ENCODE peak calls at places on chromosomes 4 and X, in seven cellular contexts. One of them, this sample, is unnamed.

GRCh38 chrX:68511255-68511654 is 12.4 kb downstream of the YIPF6 start:
- DNase-seq in IMR-90: peak; percentile 48
- DNase-seq in H1: no peak
- DNase-seq in neuronal stem cell: no peak
- DNase-seq in fibroblast of lung: peak; percentile 49
- DNase-seq in astrocyte: no peak
- DNase-seq in mesenchymal stem cell: peak; percentile 52
- DNase-seq in this sample: peak; percentile 38

GRCh38 chr4:10122236-10122932 is 5.8 kb upstream of the WDR1 start:
- DNase-seq in fibroblast of lung: no peak
- DNase-seq in neuronal stem cell: no peak
- DNase-seq in IMR-90: no peak
- DNase-seq in astrocyte: no peak
- DNase-seq in mesenchymal stem cell: no peak
- DNase-seq in H1: no peak
- DNase-seq in this sample: no peak

GRCh38 chrX:39736219-39737211 is 361.2 kb downstream of the BCOR start:
- DNase-seq in mesenchymal stem cell: peak; percentile 28
- DNase-seq in fibroblast of lung: peak; percentile 68
- DNase-seq in astrocyte: peak; percentile 81
- DNase-seq in neuronal stem cell: no peak
- DNase-seq in H1: no peak
- DNase-seq in IMR-90: peak; percentile 75
- DNase-seq in this sample: no peak

GRCh38 chrX:31604629-31605221 is 532.9 kb upstream of the FTHL17 start:
- DNase-seq in astrocyte: no peak
- DNase-seq in fibroblast of lung: no peak
- DNase-seq in IMR-90: no peak
- DNase-seq in neuronal stem cell: no peak
- DNase-seq in H1: no peak
- DNase-seq in mesenchymal stem cell: no peak
- DNase-seq in this sample: no peak

GRCh38 chrX:7170903-7171302 is 22.9 kb upstream of the PUDP start:
- DNase-seq in neuronal stem cell: no peak
- DNase-seq in astrocyte: no peak
- DNase-seq in H1: peak; percentile 53
- DNase-seq in IMR-90: no peak
- DNase-seq in mesenchymal stem cell: peak; percentile 5
- DNase-seq in fibroblast of lung: peak; percentile 5
- DNase-seq in this sample: no peak

GRCh38 chr4:100391913-100392312 is 125.9 kb downstream of the EMCN start:
- DNase-seq in IMR-90: peak; percentile 43
- DNase-seq in neuronal stem cell: no peak
- DNase-seq in astrocyte: peak; percentile 80
- DNase-seq in fibroblast of lung: peak; percentile 27
- DNase-seq in H1: no peak
- DNase-seq in mesenchymal stem cell: peak; percentile 60
- DNase-seq in this sample: no peak

GRCh38 chr4:28562913-28563312 is 1702.3 kb downstream of the STIM2 start:
- DNase-seq in fibroblast of lung: no peak
- DNase-seq in mesenchymal stem cell: no peak
- DNase-seq in IMR-90: no peak
- DNase-seq in neuronal stem cell: no peak
- DNase-seq in H1: no peak
- DNase-seq in astrocyte: no peak
- DNase-seq in this sample: no peak

GRCh38 chrX:9785944-9786741 is at the start of gene SHROOM2:
- DNase-seq in fibroblast of lung: no peak
- DNase-seq in neuronal stem cell: no peak
- DNase-seq in IMR-90: no peak
- DNase-seq in mesenchymal stem cell: peak; percentile 25
- DNase-seq in H1: peak; percentile 57
- DNase-seq in astrocyte: no peak
- DNase-seq in this sample: no peak

GRCh38 chr4:108849611-108850406 is 87.0 kb upstream of the ETNPPL start:
- DNase-seq in neuronal stem cell: no peak
- DNase-seq in IMR-90: peak; percentile 80
- DNase-seq in mesenchymal stem cell: peak; percentile 81
- DNase-seq in astrocyte: peak; percentile 87
- DNase-seq in H1: no peak
- DNase-seq in fibroblast of lung: peak; percentile 77
- DNase-seq in this sample: no peak

GRCh38 chr4:102219143-102219542 is 126.1 kb downstream of the SLC39A8 start:
- DNase-seq in neuronal stem cell: no peak
- DNase-seq in H1: no peak
- DNase-seq in astrocyte: no peak
- DNase-seq in IMR-90: no peak
- DNase-seq in fibroblast of lung: no peak
- DNase-seq in mesenchymal stem cell: no peak
- DNase-seq in this sample: no peak

GRCh38 chr4:6362896-6363295 is 93.2 kb downstream of the WFS1 start:
- DNase-seq in IMR-90: peak; percentile 27
- DNase-seq in mesenchymal stem cell: peak; percentile 15
- DNase-seq in astrocyte: peak; percentile 7
- DNase-seq in fibroblast of lung: peak; percentile 27
- DNase-seq in H1: peak; percentile 87
- DNase-seq in neuronal stem cell: peak; percentile 72
- DNase-seq in this sample: peak; percentile 39

GRCh38 chr4:10715135-10715534 is 30.6 kb upstream of the CLNK start:
- DNase-seq in astrocyte: no peak
- DNase-seq in fibroblast of lung: no peak
- DNase-seq in mesenchymal stem cell: no peak
- DNase-seq in H1: no peak
- DNase-seq in neuronal stem cell: no peak
- DNase-seq in IMR-90: no peak
- DNase-seq in this sample: no peak

GRCh38 chrX:75746891-75747639 is 38.0 kb downstream of the MAGEE2 start:
- DNase-seq in IMR-90: no peak
- DNase-seq in neuronal stem cell: no peak
- DNase-seq in astrocyte: no peak
- DNase-seq in fibroblast of lung: peak; percentile 0
- DNase-seq in mesenchymal stem cell: peak; percentile 8
- DNase-seq in H1: peak; percentile 45
- DNase-seq in this sample: peak; percentile 15

GRCh38 chr4:138916763-138917162 is 98.8 kb upstream of the NOCT start:
- DNase-seq in mesenchymal stem cell: no peak
- DNase-seq in H1: no peak
- DNase-seq in IMR-90: no peak
- DNase-seq in astrocyte: no peak
- DNase-seq in fibroblast of lung: no peak
- DNase-seq in neuronal stem cell: no peak
- DNase-seq in this sample: no peak

GRCh38 chrX:49901068-49901467 is 21.3 kb upstream of the CLCN5 start:
- DNase-seq in IMR-90: no peak
- DNase-seq in mesenchymal stem cell: no peak
- DNase-seq in fibroblast of lung: no peak
- DNase-seq in neuronal stem cell: no peak
- DNase-seq in astrocyte: no peak
- DNase-seq in H1: no peak
- DNase-seq in this sample: no peak

GRCh38 chr4:45293335-45293734 is 567.0 kb upstream of the GNPDA2 start:
- DNase-seq in neuronal stem cell: no peak
- DNase-seq in fibroblast of lung: no peak
- DNase-seq in H1: no peak
- DNase-seq in astrocyte: no peak
- DNase-seq in mesenchymal stem cell: no peak
- DNase-seq in IMR-90: no peak
- DNase-seq in this sample: no peak

GRCh38 chr4:11954093-11954492 is 525.4 kb upstream of the HS3ST1 start:
- DNase-seq in astrocyte: no peak
- DNase-seq in H1: no peak
- DNase-seq in IMR-90: no peak
- DNase-seq in mesenchymal stem cell: no peak
- DNase-seq in neuronal stem cell: peak; percentile 8
- DNase-seq in fibroblast of lung: peak; percentile 54
- DNase-seq in this sample: peak; percentile 62

DNA sequence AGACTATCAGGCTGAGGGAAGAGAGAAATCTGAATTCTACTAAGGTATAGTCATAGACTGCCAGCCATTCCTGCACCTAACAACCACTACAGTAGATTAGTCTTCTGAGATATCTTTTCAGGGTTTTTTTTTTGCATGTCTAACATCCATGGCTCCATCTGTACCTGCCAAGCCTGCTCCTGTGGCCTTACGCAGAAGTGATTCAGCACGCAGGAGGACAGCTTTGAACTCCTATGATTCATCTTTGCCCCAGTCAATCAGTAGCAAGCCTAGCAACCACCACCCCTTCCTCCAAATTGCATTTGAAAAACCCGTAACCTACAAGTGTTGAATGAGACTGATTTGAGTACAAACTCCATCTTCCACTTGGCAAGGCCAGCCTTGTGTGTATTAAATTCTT is 520.7 kb upstream of the HS3ST1 start:
- DNase-seq in astrocyte: no peak
- DNase-seq in IMR-90: no peak
- DNase-seq in mesenchymal stem cell: no peak
- DNase-seq in fibroblast of lung: no peak
- DNase-seq in H1: no peak
- DNase-seq in neuronal stem cell: no peak
- DNase-seq in this sample: no peak
- H3K9ac ChIP-seq in astrocyte: no peak overlapping the region
- H3K9ac ChIP-seq in IMR-90: no peak overlapping the region
- H3K9ac ChIP-seq in mesenchymal stem cell: no peak overlapping the region
- H3K9ac ChIP-seq in fibroblast of lung: no peak overlapping the region
- H3K9ac ChIP-seq in H1: no peak overlapping the region
- H3K9ac ChIP-seq in neuronal stem cell: no peak overlapping the region
- H3K9ac ChIP-seq in this sample: no peak overlapping the region

DNA sequence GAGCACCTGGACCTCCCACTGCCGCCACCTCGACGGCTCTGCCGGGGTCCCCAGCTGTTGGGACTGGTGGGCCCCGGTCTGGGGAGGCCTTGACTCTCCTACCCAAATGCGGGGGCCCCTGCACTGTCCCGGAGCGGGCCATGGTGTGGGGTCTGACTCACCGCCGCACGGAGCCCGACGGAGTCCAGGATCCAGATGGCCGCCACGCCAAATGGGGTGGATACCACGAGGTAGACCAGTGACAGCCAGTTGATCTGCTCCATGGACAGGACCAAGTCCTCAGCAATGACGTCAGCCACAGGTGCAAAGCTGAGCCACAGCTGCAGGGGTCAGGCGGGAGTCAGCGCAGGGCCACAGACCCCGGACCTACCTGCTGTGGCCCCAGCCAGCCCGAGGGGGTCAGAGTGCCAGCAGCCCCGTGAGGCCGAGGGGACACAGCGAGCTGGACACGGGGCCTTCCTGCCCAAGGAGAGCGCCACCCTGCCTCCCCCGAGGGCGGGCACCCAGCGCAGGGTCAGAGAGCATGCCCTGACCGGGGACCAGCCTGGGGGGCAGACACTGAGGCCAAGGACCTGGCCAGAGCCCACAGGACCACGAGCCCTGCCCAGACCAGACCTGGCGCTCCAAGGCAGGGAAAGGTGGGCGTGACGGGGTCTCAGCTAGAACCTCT is 2.4 kb downstream of the SLC49A3 start:
- DNase-seq in mesenchymal stem cell: no peak
- DNase-seq in IMR-90: no peak
- DNase-seq in astrocyte: no peak
- DNase-seq in neuronal stem cell: no peak
- DNase-seq in H1: no peak
- DNase-seq in fibroblast of lung: no peak
- DNase-seq in this sample: no peak
- H3K9ac ChIP-seq in mesenchymal stem cell: peak overlapping the region; percentile 45
- H3K9ac ChIP-seq in IMR-90: no peak overlapping the region
- H3K9ac ChIP-seq in astrocyte: no peak overlapping the region
- H3K9ac ChIP-seq in neuronal stem cell: peak overlapping the region; percentile 60
- H3K9ac ChIP-seq in H1: no peak overlapping the region
- H3K9ac ChIP-seq in fibroblast of lung: no peak overlapping the region
- H3K9ac ChIP-seq in this sample: peak overlapping the region; percentile 12

GRCh38 chrX:79263550-79263949 is 103.6 kb downstream of the ITM2A start:
- DNase-seq in IMR-90: no peak
- DNase-seq in astrocyte: no peak
- DNase-seq in fibroblast of lung: no peak
- DNase-seq in neuronal stem cell: no peak
- DNase-seq in mesenchymal stem cell: no peak
- DNase-seq in H1: no peak
- DNase-seq in this sample: no peak

GRCh38 chrX:79259073-79259689 is 108.0 kb downstream of the ITM2A start:
- DNase-seq in astrocyte: no peak
- DNase-seq in fibroblast of lung: no peak
- DNase-seq in IMR-90: no peak
- DNase-seq in H1: no peak
- DNase-seq in mesenchymal stem cell: no peak
- DNase-seq in neuronal stem cell: no peak
- DNase-seq in this sample: no peak
- H3K9ac ChIP-seq in astrocyte: no peak overlapping the region
- H3K9ac ChIP-seq in fibroblast of lung: no peak overlapping the region
- H3K9ac ChIP-seq in IMR-90: no peak overlapping the region
- H3K9ac ChIP-seq in H1: no peak overlapping the region
- H3K9ac ChIP-seq in mesenchymal stem cell: no peak overlapping the region
- H3K9ac ChIP-seq in neuronal stem cell: no peak overlapping the region
- H3K9ac ChIP-seq in this sample: no peak overlapping the region

GRCh38 chr4:121784401-121784800 is 16.7 kb upstream of the EXOSC9 start:
- DNase-seq in mesenchymal stem cell: no peak
- DNase-seq in neuronal stem cell: no peak
- DNase-seq in H1: no peak
- DNase-seq in astrocyte: peak; percentile 32
- DNase-seq in fibroblast of lung: no peak
- DNase-seq in IMR-90: no peak
- DNase-seq in this sample: no peak

GRCh38 chr4:121785479-121785878 is 15.6 kb upstream of the EXOSC9 start:
- DNase-seq in mesenchymal stem cell: no peak
- DNase-seq in neuronal stem cell: no peak
- DNase-seq in fibroblast of lung: peak; percentile 39
- DNase-seq in astrocyte: peak; percentile 41
- DNase-seq in IMR-90: no peak
- DNase-seq in H1: no peak
- DNase-seq in this sample: no peak

GRCh38 chr4:121784975-121785374 is 16.1 kb upstream of the EXOSC9 start:
- DNase-seq in IMR-90: peak; percentile 97
- DNase-seq in fibroblast of lung: peak; percentile 89
- DNase-seq in astrocyte: peak; percentile 97
- DNase-seq in H1: no peak
- DNase-seq in mesenchymal stem cell: peak; percentile 32
- DNase-seq in neuronal stem cell: no peak
- DNase-seq in this sample: no peak

GRCh38 chr4:121788896-121789295 is 12.2 kb upstream of the EXOSC9 start:
- DNase-seq in neuronal stem cell: no peak
- DNase-seq in H1: no peak
- DNase-seq in IMR-90: no peak
- DNase-seq in astrocyte: no peak
- DNase-seq in mesenchymal stem cell: no peak
- DNase-seq in fibroblast of lung: no peak
- DNase-seq in this sample: no peak

DNA sequence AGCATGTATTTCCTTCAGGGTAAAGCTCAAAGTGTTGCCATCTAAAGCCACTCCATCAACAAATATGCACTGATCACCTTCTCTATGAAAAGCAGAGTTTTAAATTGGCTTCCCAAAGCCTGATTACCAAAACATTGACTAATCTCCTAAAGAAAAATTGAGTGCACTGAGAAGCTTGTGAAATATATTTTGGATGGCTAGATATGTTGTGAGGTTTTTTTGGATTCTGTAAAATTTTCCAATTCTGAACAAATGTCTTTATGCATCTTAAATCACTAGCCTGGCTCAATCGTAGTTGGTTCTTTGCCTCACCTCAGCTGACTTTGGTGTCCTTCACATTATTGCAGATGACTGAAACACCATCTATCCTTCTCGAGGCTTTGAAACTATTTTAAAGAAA is 14.9 kb upstream of the EXOSC9 start:
- DNase-seq in neuronal stem cell: no peak
- DNase-seq in fibroblast of lung: no peak
- DNase-seq in H1: no peak
- DNase-seq in IMR-90: no peak
- DNase-seq in astrocyte: no peak
- DNase-seq in mesenchymal stem cell: no peak
- DNase-seq in this sample: no peak
- H3K9ac ChIP-seq in neuronal stem cell: no peak overlapping the region
- H3K9ac ChIP-seq in fibroblast of lung: no peak overlapping the region
- H3K9ac ChIP-seq in H1: no peak overlapping the region
- H3K9ac ChIP-seq in IMR-90: no peak overlapping the region
- H3K9ac ChIP-seq in astrocyte: no peak overlapping the region
- H3K9ac ChIP-seq in mesenchymal stem cell: peak overlapping the region; percentile 49
- H3K9ac ChIP-seq in this sample: no peak overlapping the region